ENCODE peak calls at places on chromosomes 7 and 10, in eight cellular contexts. F is tibial nerve; B is GM18507; C is NCI-H1417 treated with DMSO at 0.1 percent for 48 hours; A is activated CD4-positive, alpha-beta T cell treated with anti-CD3 and anti-CD28 coated beads for 48 hours; J is substantia nigra; K is activated T-cell treated with anti-CD3 and anti-CD28 coated beads for 48 hours; S is GM03348. E is an unnamed sample.

GRCh38 chr7:4683043-4683883 is 1.2 kb downstream of the FOXK1 start:
- DNase-seq in F (no peak), B (no peak), C (no peak), A (peak), J (peak), K (peak), S (peak), E (no peak)

GRCh38 chr10:93437000-93437945 is 44.9 kb downstream of the MYOF start:
- DNase-seq in F (peak), B (no peak), C (no peak), A (no peak), J (peak), K (no peak), S (peak), E (no peak)

GRCh38 chr7:55210716-55211115 is 154.4 kb upstream of the LANCL2 start:
- DNase-seq in F (no peak), B (no peak), C (no peak), A (no peak), J (no peak), K (no peak), S (no peak), E (no peak)

GRCh38 chr7:155213385-155213784 is 84.3 kb upstream of the INSIG1 start:
- DNase-seq in F (no peak), B (no peak), C (no peak), A (peak), J (no peak), K (no peak), S (peak), E (no peak)

GRCh38 chr10:85622425-85622824 is 744.2 kb downstream of the GRID1 start:
- DNase-seq in F (no peak), B (no peak), C (no peak), A (no peak), J (no peak), K (no peak), S (no peak), E (no peak)

GRCh38 chr7:121547341-121548092 is 151.4 kb upstream of the FAM3C start:
- DNase-seq in F (no peak), B (peak), C (peak), A (no peak), J (no peak), K (no peak), S (peak), E (no peak)

GRCh38 chr10:88156341-88156740 is 292.9 kb downstream of the PTEN start:
- DNase-seq in F (no peak), B (no peak), C (no peak), A (no peak), J (no peak), K (no peak), S (peak), E (no peak)

GRCh38 chr7:133197972-133198544 is 54.8 kb upstream of the EXOC4 start:
- DNase-seq in F (no peak), B (no peak), C (no peak), A (no peak), J (no peak), K (no peak), S (no peak), E (no peak)

GRCh38 chr10:31905586-31905985 is 23.0 kb downstream of the ARHGAP12 start:
- DNase-seq in F (no peak), B (no peak), C (no peak), A (no peak), J (no peak), K (no peak), S (no peak), E (no peak)

E was measured in nucleus accumbens.